ENCODE peak calls at places on chromosomes 1 and 21, in four cellular contexts. W is neural progenitor cell, B is NCI-H1105, S is DMS79. D is an unnamed sample.

GRCh38 chr1:163655565-163655964 is 333.8 kb downstream of the NUF2 start:
- DNase-seq in S (no peak), W (no peak), B (no peak), D (no peak)

GRCh38 chr1:30478288-30478687 is 245.1 kb downstream of the MATN1 start:
- DNase-seq in B (no peak), S (no peak), W (no peak), D (no peak)

GRCh38 chr1:45954401-45954847 is 151.0 kb downstream of the MAST2 start:
- DNase-seq in W (peak), B (no peak), S (no peak), D (no peak)

GRCh38 chr1:6347641-6348487 is 45.7 kb downstream of the ACOT7 start:
- DNase-seq in W (peak), S (no peak), B (no peak), D (peak)

GRCh38 chr21:45427331-45428271 is 22.6 kb downstream of the COL18A1 start:
- DNase-seq in W (peak), S (no peak), B (no peak), D (peak)

GRCh38 chr21:16419188-16419874 is 689.5 kb downstream of the USP25 start:
- DNase-seq in W (peak), S (peak), B (peak), D (peak)

GRCh38 chr1:114437812-114438211 is 73.2 kb downstream of the TRIM33 start:
- DNase-seq in S (no peak), W (no peak), B (no peak), D (no peak)

GRCh38 chr1:23122023-23122738 is 46.5 kb downstream of the LUZP1 start:
- DNase-seq in S (peak), B (no peak), W (peak), D (no peak)

GRCh38 chr1:192993426-192994085 is 65.6 kb downstream of the UCHL5 start:
- DNase-seq in B (no peak), W (no peak), S (no peak), D (no peak)

GRCh38 chr1:30046751-30047150 is 676.6 kb downstream of the MATN1 start:
- DNase-seq in B (no peak), W (no peak), S (no peak), D (no peak)

GRCh38 chr1:74247881-74248528 is 12.8 kb downstream of the TNNI3K start:
- DNase-seq in W (no peak), S (no peak), B (no peak), D (no peak)

GRCh38 chr1:22387888-22388564 is 63.6 kb upstream of the ZBTB40 start:
- DNase-seq in B (no peak), S (no peak), W (no peak), D (no peak)

GRCh38 chr1:206133751-206134371 is 16.7 kb upstream of the AVPR1B start:
- DNase-seq in B (no peak), W (no peak), S (no peak), D (no peak)

GRCh38 chr1:183913556-183913955 is 108.6 kb downstream of the RGL1 start:
- DNase-seq in B (no peak), W (no peak), S (no peak), D (no peak)

GRCh38 chr1:234926252-234926573 is 202.4 kb downstream of the TOMM20 start:
- DNase-seq in W (no peak), S (no peak), B (no peak), D (no peak)

GRCh38 chr1:205983925-205984725 is 19.1 kb downstream of the RAB7B start:
- DNase-seq in B (no peak), S (no peak), W (peak), D (peak)

GRCh38 chr1:184753608-184754478 is 815 bp downstream of the EDEM3 start:
- DNase-seq in B (peak), W (peak), S (no peak), D (peak)

GRCh38 chr1:15568387-15569073 is 16.3 kb downstream of the AGMAT start:
- DNase-seq in W (no peak), S (no peak), B (no peak), D (no peak)

D was measured in NCI-H460.